ENCODE peak calls at places on chromosome 2, in six cellular contexts. X is stimulated activated CD4-positive, alpha-beta T cell treated with anti-CD3 and anti-CD28 coated beads, Interleukin-2, amount 100 ng/mL, for 48 hours; H is MCF 10A; T is amniotic stem cell; W is breast epithelium; Z is GM03348. I is an unnamed sample.

GRCh38 chr2:177296047-177296446 is 31.5 kb upstream of the NFE2L2 start:
- DNase-seq in X (no peak), H (peak), T (no peak), W (no peak), Z (peak), I (no peak)

GRCh38 chr2:1859671-1860450 is 115.5 kb upstream of the PXDN start:
- DNase-seq in X (no peak), H (no peak), T (no peak), W (no peak), Z (no peak), I (no peak)

GRCh38 chr2:69177785-69178636 is 165.0 kb downstream of the ANTXR1 start:
- DNase-seq in X (no peak), H (peak), T (peak), W (no peak), Z (peak), I (peak)

GRCh38 chr2:53820711-53821110 is 33.9 kb downstream of the ERLEC1 start:
- DNase-seq in X (no peak), H (no peak), T (no peak), W (no peak), Z (no peak), I (no peak)

GRCh38 chr2:206158563-206159345 is 490 bp downstream of the NDUFS1 start:
- DNase-seq in X (no peak), H (no peak), T (no peak), W (no peak), Z (peak), I (no peak)

GRCh38 chr2:75260946-75261345 is 61.6 kb upstream of the TACR1 start:
- DNase-seq in X (no peak), H (no peak), T (no peak), W (no peak), Z (no peak), I (no peak)

GRCh38 chr2:216692636-216693413 is 2.5 kb downstream of the IGFBP5 start:
- DNase-seq in X (peak), H (peak), T (peak), W (peak), Z (peak), I (no peak)

GRCh38 chr2:70903641-70904340 is 31.9 kb upstream of the ATP6V1B1 start:
- DNase-seq in X (no peak), H (no peak), T (no peak), W (no peak), Z (no peak), I (no peak)

GRCh38 chr2:134235771-134236170 is 18.1 kb upstream of the MGAT5 start:
- DNase-seq in X (no peak), H (no peak), T (no peak), W (no peak), Z (no peak), I (no peak)

GRCh38 chr2:217838409-217838831 is 164.4 kb downstream of the TNS1 start:
- DNase-seq in X (no peak), H (no peak), T (no peak), W (no peak), Z (no peak), I (no peak)

GRCh38 chr2:236744316-236745105 is 174.9 kb downstream of the ACKR3 start:
- DNase-seq in X (no peak), H (peak), T (peak), W (no peak), Z (peak), I (no peak)

GRCh38 chr2:85826990-85827878 is 61.6 kb downstream of the ST3GAL5 start:
- DNase-seq in X (peak), H (peak), T (no peak), W (peak), Z (peak), I (no peak)

GRCh38 chr2:118056165-118056534 is 32.1 kb upstream of the INSIG2 start:
- DNase-seq in X (no peak), H (no peak), T (no peak), W (no peak), Z (no peak), I (no peak)